ENCODE peak calls at places on chromosome 10, in six cellular contexts. One of them, this sample, is unnamed.

GRCh38 chr10:98260752-98261151 is 7.2 kb downstream of the LOXL4 start:
- DNase-seq in psoas muscle: no peak
- DNase-seq in chondrocyte: no peak
- DNase-seq in MCF 10A: no peak
- DNase-seq in GM12865: no peak
- DNase-seq in HCT116: no peak
- DNase-seq in this sample: no peak

GRCh38 chr10:1189166-1190051 is 133.2 kb downstream of the WDR37 start:
- DNase-seq in psoas muscle: no peak
- DNase-seq in chondrocyte: peak; percentile 47
- DNase-seq in MCF 10A: no peak
- DNase-seq in GM12865: no peak
- DNase-seq in HCT116: no peak
- DNase-seq in this sample: no peak

GRCh38 chr10:100100651-100101525 is 19.2 kb upstream of the CPN1 start:
- DNase-seq in psoas muscle: no peak
- DNase-seq in chondrocyte: no peak
- DNase-seq in MCF 10A: peak; percentile 61
- DNase-seq in GM12865: peak; percentile 26
- DNase-seq in HCT116: peak; percentile 29
- DNase-seq in this sample: peak; percentile 22

GRCh38 chr10:19421664-19422063 is 373.1 kb downstream of the MALRD1 start:
- DNase-seq in psoas muscle: no peak
- DNase-seq in chondrocyte: no peak
- DNase-seq in MCF 10A: peak; percentile 1
- DNase-seq in GM12865: no peak
- DNase-seq in HCT116: no peak
- DNase-seq in this sample: no peak

GRCh38 chr10:114879093-114879492 is 57.5 kb downstream of the FHIP2A start:
- DNase-seq in psoas muscle: no peak
- DNase-seq in chondrocyte: no peak
- DNase-seq in MCF 10A: peak; percentile 19
- DNase-seq in GM12865: no peak
- DNase-seq in HCT116: no peak
- DNase-seq in this sample: no peak

GRCh38 chr10:112475565-112476233 is 28.7 kb downstream of the VTI1A start:
- DNase-seq in psoas muscle: no peak
- DNase-seq in chondrocyte: no peak
- DNase-seq in MCF 10A: peak; percentile 14
- DNase-seq in GM12865: no peak
- DNase-seq in HCT116: no peak
- DNase-seq in this sample: no peak

GRCh38 chr10:89419548-89419947 is 5.2 kb downstream of the IFIT5 start:
- DNase-seq in psoas muscle: no peak
- DNase-seq in chondrocyte: no peak
- DNase-seq in MCF 10A: peak; percentile 11
- DNase-seq in GM12865: peak; percentile 17
- DNase-seq in HCT116: no peak
- DNase-seq in this sample: peak; percentile 33

GRCh38 chr10:76902949-76903348 is 734.7 kb downstream of the KCNMA1 start:
- DNase-seq in psoas muscle: no peak
- DNase-seq in chondrocyte: no peak
- DNase-seq in MCF 10A: peak; percentile 36
- DNase-seq in GM12865: peak; percentile 36
- DNase-seq in HCT116: peak; percentile 7
- DNase-seq in this sample: peak; percentile 1

GRCh38 chr10:28806481-28806880 is 129.2 kb downstream of the BAMBI start:
- DNase-seq in psoas muscle: no peak
- DNase-seq in chondrocyte: no peak
- DNase-seq in MCF 10A: no peak
- DNase-seq in GM12865: no peak
- DNase-seq in HCT116: no peak
- DNase-seq in this sample: no peak

GRCh38 chr10:88236121-88236743 is 346.9 kb downstream of the RNLS start:
- DNase-seq in psoas muscle: no peak
- DNase-seq in chondrocyte: no peak
- DNase-seq in MCF 10A: no peak
- DNase-seq in GM12865: no peak
- DNase-seq in HCT116: no peak
- DNase-seq in this sample: no peak

GRCh38 chr10:73522263-73522662 is 26.4 kb upstream of the PPP3CB start:
- DNase-seq in psoas muscle: no peak
- DNase-seq in chondrocyte: no peak
- DNase-seq in MCF 10A: no peak
- DNase-seq in GM12865: no peak
- DNase-seq in HCT116: no peak
- DNase-seq in this sample: no peak

GRCh38 chr10:110138197-110138812 is 69.1 kb upstream of the MXI1 start:
- DNase-seq in psoas muscle: no peak
- DNase-seq in chondrocyte: no peak
- DNase-seq in MCF 10A: peak; percentile 73
- DNase-seq in GM12865: peak; percentile 71
- DNase-seq in HCT116: peak; percentile 65
- DNase-seq in this sample: peak; percentile 80

GRCh38 chr10:71291501-71291900 is 27.6 kb upstream of the SLC29A3 start:
- DNase-seq in psoas muscle: no peak
- DNase-seq in chondrocyte: no peak
- DNase-seq in MCF 10A: no peak
- DNase-seq in GM12865: no peak
- DNase-seq in HCT116: no peak
- DNase-seq in this sample: no peak

GRCh38 chr10:120600871-120601644 is 144.0 kb downstream of the PLPP4 start:
- DNase-seq in psoas muscle: no peak
- DNase-seq in chondrocyte: no peak
- DNase-seq in MCF 10A: peak; percentile 40
- DNase-seq in GM12865: peak; percentile 15
- DNase-seq in HCT116: no peak
- DNase-seq in this sample: no peak

GRCh38 chr10:70649526-70649925 is 22.8 kb upstream of the ADAMTS14 start:
- DNase-seq in psoas muscle: no peak
- DNase-seq in chondrocyte: no peak
- DNase-seq in MCF 10A: peak; percentile 88
- DNase-seq in GM12865: no peak
- DNase-seq in HCT116: no peak
- DNase-seq in this sample: no peak

GRCh38 chr10:6701289-6701688 is 121.2 kb upstream of the PRKCQ start:
- DNase-seq in psoas muscle: no peak
- DNase-seq in chondrocyte: no peak
- DNase-seq in MCF 10A: no peak
- DNase-seq in GM12865: no peak
- DNase-seq in HCT116: no peak
- DNase-seq in this sample: no peak

GRCh38 chr10:100614416-100614815 is 78.7 kb downstream of the HIF1AN start:
- DNase-seq in psoas muscle: no peak
- DNase-seq in chondrocyte: no peak
- DNase-seq in MCF 10A: no peak
- DNase-seq in GM12865: no peak
- DNase-seq in HCT116: no peak
- DNase-seq in this sample: no peak

GRCh38 chr10:132420469-132421376 is 23.7 kb downstream of the PWWP2B start:
- DNase-seq in psoas muscle: no peak
- DNase-seq in chondrocyte: no peak
- DNase-seq in MCF 10A: no peak
- DNase-seq in GM12865: no peak
- DNase-seq in HCT116: no peak
- DNase-seq in this sample: peak; percentile 52

GRCh38 chr10:22427101-22427500 is 81.8 kb downstream of the SPAG6 start:
- DNase-seq in psoas muscle: no peak
- DNase-seq in chondrocyte: no peak
- DNase-seq in MCF 10A: peak; percentile 85
- DNase-seq in GM12865: peak; percentile 45
- DNase-seq in HCT116: peak; percentile 79
- DNase-seq in this sample: no peak

GRCh38 chr10:124705817-124706461 is 38.2 kb downstream of the FAM53B start:
- DNase-seq in psoas muscle: no peak
- DNase-seq in chondrocyte: no peak
- DNase-seq in MCF 10A: no peak
- DNase-seq in GM12865: no peak
- DNase-seq in HCT116: no peak
- DNase-seq in this sample: peak; percentile 43
- TF ChIP-seq CTCF in psoas muscle: peak; percentile 33
- TF ChIP-seq CTCF in chondrocyte: no peak
- TF ChIP-seq CTCF in MCF 10A: no peak
- TF ChIP-seq CTCF in GM12865: no peak
- TF ChIP-seq CTCF in HCT116: no peak
- TF ChIP-seq CTCF in this sample: no peak

DNA sequence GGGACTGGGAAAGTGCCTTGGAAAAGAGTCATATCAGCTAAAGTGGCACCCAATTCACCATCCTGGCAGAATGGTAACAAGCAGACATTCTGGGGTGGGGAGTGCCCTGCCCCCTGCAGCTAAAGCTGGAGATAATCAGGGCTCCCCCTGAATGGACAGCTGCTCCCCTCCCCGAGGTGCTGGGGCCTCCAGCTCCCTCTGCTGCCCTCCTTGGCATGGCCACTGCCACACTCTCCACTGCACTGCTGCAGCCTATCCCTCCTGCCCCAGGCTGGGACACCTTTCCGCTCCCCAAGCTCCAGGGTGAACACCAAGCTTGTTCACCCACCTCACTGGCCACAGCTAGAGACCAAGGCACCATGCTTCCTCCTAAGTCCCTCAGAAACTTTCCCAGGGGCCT is 9.8 kb upstream of the PARD3 start:
- DNase-seq in psoas muscle: no peak
- DNase-seq in chondrocyte: no peak
- DNase-seq in MCF 10A: peak; percentile 20
- DNase-seq in GM12865: no peak
- DNase-seq in HCT116: no peak
- DNase-seq in this sample: no peak
- TF ChIP-seq CTCF in psoas muscle: peak; percentile 8
- TF ChIP-seq CTCF in chondrocyte: peak; percentile 30
- TF ChIP-seq CTCF in MCF 10A: no peak
- TF ChIP-seq CTCF in GM12865: no peak
- TF ChIP-seq CTCF in HCT116: peak; percentile 42
- TF ChIP-seq CTCF in this sample: no peak

GRCh38 chr10:14240253-14241189 is 90.2 kb downstream of the FRMD4A start:
- DNase-seq in psoas muscle: no peak
- DNase-seq in chondrocyte: no peak
- DNase-seq in MCF 10A: no peak
- DNase-seq in GM12865: peak; percentile 13
- DNase-seq in HCT116: no peak
- DNase-seq in this sample: no peak
- TF ChIP-seq CTCF in psoas muscle: no peak
- TF ChIP-seq CTCF in chondrocyte: peak; percentile 78
- TF ChIP-seq CTCF in MCF 10A: no peak
- TF ChIP-seq CTCF in GM12865: no peak
- TF ChIP-seq CTCF in HCT116: no peak
- TF ChIP-seq CTCF in this sample: no peak

GRCh38 chr10:34492081-34492480 is 323.0 kb downstream of the PARD3 start:
- DNase-seq in psoas muscle: no peak
- DNase-seq in chondrocyte: no peak
- DNase-seq in MCF 10A: peak; percentile 14
- DNase-seq in GM12865: no peak
- DNase-seq in HCT116: no peak
- DNase-seq in this sample: no peak

GRCh38 chr10:34488476-34489130 is 326.5 kb downstream of the PARD3 start:
- DNase-seq in psoas muscle: no peak
- DNase-seq in chondrocyte: no peak
- DNase-seq in MCF 10A: no peak
- DNase-seq in GM12865: no peak
- DNase-seq in HCT116: no peak
- DNase-seq in this sample: no peak

GRCh38 chr10:34491666-34492065 is 323.4 kb downstream of the PARD3 start:
- DNase-seq in psoas muscle: no peak
- DNase-seq in chondrocyte: no peak
- DNase-seq in MCF 10A: no peak
- DNase-seq in GM12865: no peak
- DNase-seq in HCT116: no peak
- DNase-seq in this sample: no peak

GRCh38 chr10:34489436-34489835 is 325.7 kb downstream of the PARD3 start:
- DNase-seq in psoas muscle: no peak
- DNase-seq in chondrocyte: no peak
- DNase-seq in MCF 10A: no peak
- DNase-seq in GM12865: no peak
- DNase-seq in HCT116: no peak
- DNase-seq in this sample: no peak

DNA sequence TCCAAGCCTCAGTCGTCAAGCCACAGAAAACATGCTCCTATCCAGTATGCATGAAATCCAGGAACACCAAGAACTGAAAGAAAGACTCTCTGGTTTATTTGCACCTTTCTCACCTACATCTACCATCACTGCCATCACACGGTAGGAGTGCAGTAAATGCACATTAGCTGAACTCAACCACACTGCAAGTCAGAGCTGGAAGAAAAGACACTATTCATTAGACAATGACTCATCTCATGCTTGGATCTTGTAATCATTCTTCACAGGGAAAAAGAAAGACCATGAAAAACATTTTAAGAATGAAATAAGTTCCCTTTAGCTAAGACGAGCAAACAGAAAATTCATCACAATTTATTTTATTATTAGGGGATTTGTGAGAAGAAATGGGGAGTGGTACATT is 325.1 kb downstream of the PARD3 start:
- DNase-seq in psoas muscle: no peak
- DNase-seq in chondrocyte: no peak
- DNase-seq in MCF 10A: peak; percentile 66
- DNase-seq in GM12865: no peak
- DNase-seq in HCT116: peak; percentile 29
- DNase-seq in this sample: no peak
- TF ChIP-seq CTCF in psoas muscle: no peak
- TF ChIP-seq CTCF in chondrocyte: peak; percentile 30
- TF ChIP-seq CTCF in MCF 10A: no peak
- TF ChIP-seq CTCF in GM12865: no peak
- TF ChIP-seq CTCF in HCT116: no peak
- TF ChIP-seq CTCF in this sample: no peak

GRCh38 chr10:67851229-67851628 is 13.2 kb upstream of the DNAJC12 start:
- DNase-seq in psoas muscle: no peak
- DNase-seq in chondrocyte: no peak
- DNase-seq in MCF 10A: no peak
- DNase-seq in GM12865: no peak
- DNase-seq in HCT116: no peak
- DNase-seq in this sample: no peak

GRCh38 chr10:67853512-67853911 is 15.5 kb upstream of the DNAJC12 start:
- DNase-seq in psoas muscle: no peak
- DNase-seq in chondrocyte: no peak
- DNase-seq in MCF 10A: no peak
- DNase-seq in GM12865: no peak
- DNase-seq in HCT116: no peak
- DNase-seq in this sample: no peak

GRCh38 chr10:67849331-67850011 is 11.5 kb upstream of the DNAJC12 start:
- DNase-seq in psoas muscle: peak; percentile 96
- DNase-seq in chondrocyte: peak; percentile 97
- DNase-seq in MCF 10A: peak; percentile 94
- DNase-seq in GM12865: peak; percentile 94
- DNase-seq in HCT116: peak; percentile 87
- DNase-seq in this sample: peak; percentile 92
- TF ChIP-seq CTCF in psoas muscle: peak; percentile 36
- TF ChIP-seq CTCF in chondrocyte: no peak
- TF ChIP-seq CTCF in MCF 10A: no peak
- TF ChIP-seq CTCF in GM12865: no peak
- TF ChIP-seq CTCF in HCT116: no peak
- TF ChIP-seq CTCF in this sample: no peak

This sample was measured in OCI-LY7.